ENCODE peak calls at places on chromosomes 5 and 9, in eight cellular contexts. U is HFF-Myc, B is AG09309, O is ovary, N is body of pancreas, F is fibroblast of villous mesenchyme, W is brain microvascular endothelial cell, V is fibroblast of mammary gland. D is an unnamed sample.

GRCh38 chr9:92759990-92760893 is 4.4 kb downstream of the BICD2 start:
- DNase-seq in F (no peak), N (peak), O (no peak), U (no peak), B (no peak), V (no peak), W (no peak), D (no peak)

GRCh38 chr5:87020099-87020934 is 247.4 kb upstream of the RASA1 start:
- DNase-seq in O (no peak), W (no peak), F (peak), U (no peak), N (peak), V (peak), B (no peak), D (no peak)

GRCh38 chr5:151480859-151481258 is 33.5 kb downstream of the SLC36A1 start:
- DNase-seq in O (no peak), F (peak), B (peak), W (peak), V (peak), U (no peak), N (peak), D (no peak)

GRCh38 chr5:179731791-179732411 is 721 bp upstream of the MAML1 start:
- DNase-seq in N (no peak), B (peak), F (peak), O (peak), W (no peak), U (peak), V (peak), D (no peak)

GRCh38 chr9:75979362-75979761 is 88.9 kb downstream of the PCSK5 start:
- DNase-seq in O (no peak), B (no peak), W (peak), U (peak), F (peak), V (peak), N (no peak), D (no peak)

GRCh38 chr5:74212336-74212735 is 428.2 kb downstream of the ENC1 start:
- DNase-seq in B (no peak), F (peak), N (peak), W (peak), U (no peak), O (no peak), V (peak), D (no peak)

GRCh38 chr5:180234271-180234670 is 25.3 kb upstream of the RASGEF1C start:
- DNase-seq in F (no peak), U (no peak), V (no peak), W (no peak), O (no peak), B (no peak), N (no peak), D (no peak)

GRCh38 chr5:16544607-16545374 is 72.0 kb downstream of the RETREG1 start:
- DNase-seq in O (no peak), F (no peak), N (no peak), U (no peak), W (no peak), V (no peak), B (no peak), D (no peak)

GRCh38 chr9:127968046-127968445 is 12.7 kb downstream of the EEIG1 start:
- DNase-seq in V (peak), U (no peak), B (no peak), F (peak), W (no peak), O (peak), N (no peak), D (no peak)

GRCh38 chr5:42035526-42035925 is 110.4 kb downstream of the FBXO4 start:
- DNase-seq in V (no peak), O (no peak), W (no peak), F (no peak), U (no peak), N (no peak), B (no peak), D (no peak)

GRCh38 chr9:121889990-121890563 is 203.0 kb downstream of the TTLL11 start:
- DNase-seq in B (no peak), F (peak), O (no peak), U (no peak), V (peak), W (peak), N (no peak), D (no peak)

GRCh38 chr9:19405771-19406170 is 3.0 kb upstream of the ACER2 start:
- DNase-seq in W (no peak), O (no peak), V (no peak), N (no peak), F (no peak), B (no peak), U (no peak), D (no peak)
- TF ChIP-seq CTCF in W (no peak), O (no peak), V (no peak), N (no peak), F (no peak), B (no peak), U (no peak), D (no peak)

GRCh38 chr9:133590231-133590855 is 18.8 kb downstream of the FAM163B start:
- DNase-seq in N (no peak), W (no peak), U (no peak), V (no peak), B (no peak), O (no peak), F (no peak), D (no peak)

GRCh38 chr9:133591985-133592384 is 17.2 kb downstream of the FAM163B start:
- DNase-seq in N (no peak), O (no peak), F (no peak), B (no peak), W (no peak), V (no peak), U (no peak), D (no peak)

GRCh38 chr9:133591116-133591910 is 17.9 kb downstream of the FAM163B start:
- DNase-seq in B (no peak), F (no peak), W (no peak), V (no peak), N (no peak), U (no peak), O (no peak), D (no peak)

GRCh38 chr9:133587466-133587865 is 21.7 kb downstream of the FAM163B start:
- DNase-seq in V (no peak), F (no peak), O (no peak), W (no peak), B (no peak), N (no peak), U (no peak), D (no peak)

GRCh38 chr9:133589454-133590227 is 19.5 kb downstream of the FAM163B start:
- DNase-seq in N (no peak), F (no peak), V (no peak), O (no peak), U (no peak), W (no peak), B (no peak), D (no peak)
- TF ChIP-seq CTCF in N (peak), F (peak), V (peak), O (no peak), U (peak), W (peak), B (peak), D (peak)

GRCh38 chr5:112693301-112693700 is 44.4 kb upstream of the APC start:
- DNase-seq in N (no peak), W (no peak), B (no peak), V (no peak), U (no peak), O (no peak), F (no peak), D (no peak)
- TF ChIP-seq CTCF in N (no peak), W (no peak), B (no peak), V (no peak), U (no peak), O (no peak), F (no peak), D (no peak)

GRCh38 chr9:20276762-20277161 is 345.5 kb downstream of the MLLT3 start:
- DNase-seq in O (no peak), U (no peak), F (no peak), N (no peak), W (no peak), V (no peak), B (no peak), D (no peak)

GRCh38 chr9:20269620-20270019 is 352.7 kb downstream of the MLLT3 start:
- DNase-seq in F (no peak), N (no peak), U (no peak), O (no peak), B (no peak), V (no peak), W (no peak), D (no peak)

GRCh38 chr9:20270176-20270575 is 352.1 kb downstream of the MLLT3 start:
- DNase-seq in W (no peak), F (no peak), N (no peak), B (no peak), V (peak), O (no peak), U (no peak), D (no peak)

GRCh38 chr9:20271107-20271506 is 351.2 kb downstream of the MLLT3 start:
- DNase-seq in B (no peak), O (no peak), W (no peak), U (no peak), N (no peak), V (peak), F (peak), D (no peak)

GRCh38 chr9:20271723-20272122 is 350.6 kb downstream of the MLLT3 start:
- DNase-seq in N (no peak), F (no peak), W (no peak), U (no peak), V (peak), B (no peak), O (no peak), D (no peak)
- TF ChIP-seq CTCF in N (no peak), F (peak), W (peak), U (peak), V (peak), B (no peak), O (no peak), D (no peak)

GRCh38 chr9:87035868-87036267 is 88.6 kb upstream of the GAS1 start:
- DNase-seq in V (peak), N (no peak), F (peak), W (no peak), O (no peak), U (no peak), B (no peak), D (no peak)

GRCh38 chr9:87039809-87040392 is 92.6 kb upstream of the GAS1 start:
- DNase-seq in V (peak), O (no peak), U (no peak), W (peak), F (peak), B (no peak), N (no peak), D (no peak)

GRCh38 chr9:87034891-87035290 is 87.6 kb upstream of the GAS1 start:
- DNase-seq in N (no peak), V (peak), F (no peak), B (no peak), O (no peak), W (no peak), U (no peak), D (no peak)

GRCh38 chr9:87036482-87036881 is 89.2 kb upstream of the GAS1 start:
- DNase-seq in N (no peak), U (no peak), O (no peak), F (no peak), W (no peak), V (no peak), B (no peak), D (no peak)

GRCh38 chr9:87040410-87041009 is 93.2 kb upstream of the GAS1 start:
- DNase-seq in O (no peak), F (peak), B (no peak), U (no peak), W (no peak), V (no peak), N (no peak), D (no peak)
- TF ChIP-seq CTCF in O (no peak), F (no peak), B (no peak), U (no peak), W (no peak), V (no peak), N (no peak), D (no peak)

DNA sequence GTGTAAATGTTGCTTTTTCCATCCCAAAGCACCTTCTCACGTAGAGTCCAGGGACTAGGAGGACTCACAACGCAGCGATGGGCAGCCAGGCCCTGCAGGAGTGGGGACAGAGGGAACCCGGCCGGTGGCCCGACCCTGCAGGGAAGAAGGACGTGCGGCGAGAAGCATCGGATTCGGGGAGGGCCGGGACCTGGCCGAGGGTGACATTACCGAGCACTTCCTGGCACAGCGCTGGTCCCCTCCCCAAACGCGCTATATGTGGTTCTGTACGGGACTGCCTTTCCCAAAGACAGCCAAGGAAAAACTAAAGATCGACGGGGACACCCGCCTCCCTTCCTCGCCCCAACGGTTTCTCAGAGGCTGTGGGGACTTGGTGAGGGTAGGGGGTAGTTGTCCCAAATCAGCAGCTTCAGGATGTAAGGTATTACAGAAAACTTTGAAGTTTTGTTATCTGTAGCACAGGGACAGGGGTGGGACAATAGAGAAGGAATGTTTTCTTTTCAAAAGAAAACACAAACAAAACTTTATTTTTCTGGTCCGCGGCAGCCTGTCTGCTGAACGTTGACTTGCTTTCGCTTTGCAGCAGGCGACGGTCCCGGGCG is 887 bp upstream of the MAP3K1 start:
- DNase-seq in B (no peak), N (peak), V (no peak), F (peak), U (no peak), W (no peak), O (peak), D (no peak)
- TF ChIP-seq CTCF in B (no peak), N (peak), V (no peak), F (no peak), U (no peak), W (no peak), O (no peak), D (no peak)

GRCh38 chr5:141031006-141031405 is 20.2 kb upstream of the PCDHB1 start:
- DNase-seq in O (no peak), B (no peak), V (no peak), F (no peak), U (no peak), W (no peak), N (no peak), D (no peak)
- TF ChIP-seq CTCF in O (no peak), B (no peak), V (no peak), F (no peak), U (no peak), W (no peak), N (no peak), D (no peak)

GRCh38 chr5:51013036-51013435 is 346.6 kb downstream of the PARP8 start:
- DNase-seq in N (no peak), O (no peak), F (no peak), W (no peak), V (no peak), B (no peak), U (no peak), D (no peak)
- TF ChIP-seq CTCF in N (no peak), O (no peak), F (no peak), W (no peak), V (no peak), B (no peak), U (no peak), D (no peak)